ENCODE peak calls at places on chromosomes 7 and 10, in eight cellular contexts. L is SJSA1, O is uterus, C is heart right ventricle, Q is SK-N-SH, B is neuronal stem cell, Y is Panc1, V is spleen. E is an unnamed sample.

GRCh38 chr7:98565114-98565513 is 52.0 kb upstream of the NPTX2 start:
- DNase-seq in L (no peak), O (no peak), C (no peak), Q (no peak), B (no peak), Y (no peak), V (no peak), E (no peak)

GRCh38 chr10:119517235-119518141 is 25.0 kb downstream of the RGS10 start:
- DNase-seq in L (peak; percentile 35), O (no peak), C (no peak), Q (no peak), B (no peak), Y (no peak), V (peak; percentile 85), E (no peak)

GRCh38 chr7:120979765-120980499 is 8.6 kb upstream of the CPED1 start:
- DNase-seq in L (no peak), O (no peak), C (no peak), Q (no peak), B (no peak), Y (no peak), V (no peak), E (no peak)

GRCh38 chr10:117544729-117545140 is 2.2 kb downstream of the EMX2 start:
- DNase-seq in L (no peak), O (no peak), C (no peak), Q (no peak), B (no peak), Y (no peak), V (no peak), E (peak; percentile 63)

GRCh38 chr10:22550732-22551131 is 163.6 kb downstream of the PIP4K2A start:
- DNase-seq in L (peak; percentile 33), O (peak; percentile 41), C (peak; percentile 46), Q (peak; percentile 69), B (no peak), Y (no peak), V (peak; percentile 87), E (no peak)

GRCh38 chr10:69733791-69734261 is 67.9 kb upstream of the COL13A1 start:
- DNase-seq in L (no peak), O (no peak), C (no peak), Q (no peak), B (no peak), Y (no peak), V (no peak), E (no peak)

GRCh38 chr7:41203542-41203941 is 499.3 kb downstream of the INHBA start:
- DNase-seq in L (no peak), O (no peak), C (no peak), Q (no peak), B (no peak), Y (no peak), V (no peak), E (no peak)

GRCh38 chr10:6473430-6473829 is 106.6 kb downstream of the PRKCQ start:
- DNase-seq in L (no peak), O (no peak), C (no peak), Q (no peak), B (no peak), Y (no peak), V (no peak), E (no peak)

GRCh38 chr10:24685958-24686540 is 37.6 kb downstream of the ARHGAP21 start:
- DNase-seq in L (no peak), O (no peak), C (no peak), Q (no peak), B (no peak), Y (no peak), V (no peak), E (no peak)

GRCh38 chr10:97659589-97659988 is 19.1 kb downstream of the PI4K2A start:
- DNase-seq in L (no peak), O (no peak), C (no peak), Q (peak; percentile 78), B (no peak), Y (no peak), V (no peak), E (no peak)

GRCh38 chr10:96743988-96744585 is 23.8 kb upstream of the PIK3AP1 start:
- DNase-seq in L (peak; percentile 21), O (no peak), C (no peak), Q (peak; percentile 33), B (no peak), Y (no peak), V (no peak), E (no peak)

GRCh38 chr7:25964483-25964961 is 187.5 kb upstream of the NFE2L3 start:
- DNase-seq in L (no peak), O (no peak), C (no peak), Q (no peak), B (no peak), Y (no peak), V (no peak), E (no peak)

GRCh38 chr7:131354390-131354789 is 26.7 kb downstream of the MKLN1 start:
- DNase-seq in L (no peak), O (no peak), C (no peak), Q (no peak), B (no peak), Y (no peak), V (no peak), E (no peak)

GRCh38 chr10:72322280-72323058 is 32.2 kb downstream of the DNAJB12 start:
- DNase-seq in L (no peak), O (no peak), C (no peak), Q (no peak), B (no peak), Y (no peak), V (no peak), E (no peak)

GRCh38 chr10:72322030-72322279 is 32.8 kb downstream of the DNAJB12 start:
- DNase-seq in L (no peak), O (no peak), C (no peak), Q (no peak), B (no peak), Y (no peak), V (peak; percentile 81), E (no peak)

GRCh38 chr10:72320676-72321247 is 34.0 kb downstream of the DNAJB12 start:
- DNase-seq in L (peak; percentile 96), O (peak; percentile 93), C (no peak), Q (peak; percentile 86), B (no peak), Y (peak; percentile 96), V (peak; percentile 89), E (peak; percentile 91)

GRCh38 chr10:72321248-72322029 is 33.3 kb downstream of the DNAJB12 start:
- DNase-seq in L (no peak), O (no peak), C (no peak), Q (no peak), B (no peak), Y (no peak), V (peak; percentile 77), E (no peak)

DNA sequence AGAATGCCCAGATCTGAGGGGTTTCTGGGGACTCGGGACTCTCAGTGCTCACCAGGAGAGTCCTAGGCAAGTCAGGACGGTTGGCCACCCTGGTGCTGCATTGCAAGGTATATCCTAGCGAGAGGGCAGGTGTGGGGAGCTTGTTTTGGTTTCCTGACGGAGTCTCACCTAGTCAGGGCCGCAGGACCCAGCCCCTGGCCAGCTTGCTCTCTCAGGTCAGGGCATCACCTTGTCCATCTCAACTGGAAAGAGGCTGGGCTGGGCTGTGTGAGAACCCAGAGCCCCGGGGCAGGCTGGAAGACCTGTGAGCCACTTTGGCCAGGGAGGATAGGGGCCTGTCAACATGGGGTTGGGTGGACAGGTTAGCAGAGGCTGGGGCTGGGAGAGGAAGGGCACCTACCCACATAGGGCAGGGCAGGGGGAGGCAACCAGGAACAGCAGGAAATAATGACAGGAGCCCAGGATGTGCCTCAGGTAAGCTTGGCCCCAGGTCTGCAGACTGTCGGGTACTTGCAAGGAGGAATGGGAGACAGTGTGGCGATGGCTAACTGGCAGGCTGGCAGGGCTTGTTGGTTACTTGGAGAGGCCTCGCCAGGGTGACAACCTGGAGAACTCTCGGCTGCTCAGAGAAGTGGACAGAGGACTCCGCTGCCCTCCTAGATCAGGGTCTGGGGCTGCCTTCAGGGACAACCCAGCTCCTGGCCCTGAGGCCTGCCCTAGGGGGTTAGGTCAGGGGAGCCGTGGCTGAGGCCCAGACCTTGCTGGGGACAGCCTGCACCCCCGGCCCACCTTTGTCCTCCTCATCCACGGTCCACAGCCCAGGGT is 31.4 kb downstream of the DNAJB12 start:
- DNase-seq in L (no peak), O (no peak), C (no peak), Q (no peak), B (no peak), Y (no peak), V (peak; percentile 88), E (no peak)
- H3K27ac ChIP-seq in L (no peak overlapping the region), O (no peak overlapping the region), C (no peak overlapping the region), Q (peak overlapping the region; percentile 97), B (no peak overlapping the region), Y (peak overlapping the region; percentile 89), V (no peak overlapping the region), E (no peak overlapping the region)

GRCh38 chr10:32148864-32149256 is 92.6 kb upstream of the KIF5B start:
- DNase-seq in L (no peak), O (no peak), C (no peak), Q (no peak), B (no peak), Y (no peak), V (no peak), E (no peak)
- H3K27ac ChIP-seq in L (peak overlapping the region; percentile 61), O (peak overlapping the region; percentile 64), C (peak overlapping the region; percentile 79), Q (no peak overlapping the region), B (no peak overlapping the region), Y (no peak overlapping the region), V (no peak overlapping the region), E (peak overlapping the region; percentile 82)

GRCh38 chr7:69770613-69771012 is 172.3 kb downstream of the AUTS2 start:
- DNase-seq in L (no peak), O (no peak), C (no peak), Q (no peak), B (no peak), Y (no peak), V (no peak), E (no peak)
- H3K27ac ChIP-seq in L (no peak overlapping the region), O (no peak overlapping the region), C (no peak overlapping the region), Q (no peak overlapping the region), B (no peak overlapping the region), Y (no peak overlapping the region), V (no peak overlapping the region), E (no peak overlapping the region)

DNA sequence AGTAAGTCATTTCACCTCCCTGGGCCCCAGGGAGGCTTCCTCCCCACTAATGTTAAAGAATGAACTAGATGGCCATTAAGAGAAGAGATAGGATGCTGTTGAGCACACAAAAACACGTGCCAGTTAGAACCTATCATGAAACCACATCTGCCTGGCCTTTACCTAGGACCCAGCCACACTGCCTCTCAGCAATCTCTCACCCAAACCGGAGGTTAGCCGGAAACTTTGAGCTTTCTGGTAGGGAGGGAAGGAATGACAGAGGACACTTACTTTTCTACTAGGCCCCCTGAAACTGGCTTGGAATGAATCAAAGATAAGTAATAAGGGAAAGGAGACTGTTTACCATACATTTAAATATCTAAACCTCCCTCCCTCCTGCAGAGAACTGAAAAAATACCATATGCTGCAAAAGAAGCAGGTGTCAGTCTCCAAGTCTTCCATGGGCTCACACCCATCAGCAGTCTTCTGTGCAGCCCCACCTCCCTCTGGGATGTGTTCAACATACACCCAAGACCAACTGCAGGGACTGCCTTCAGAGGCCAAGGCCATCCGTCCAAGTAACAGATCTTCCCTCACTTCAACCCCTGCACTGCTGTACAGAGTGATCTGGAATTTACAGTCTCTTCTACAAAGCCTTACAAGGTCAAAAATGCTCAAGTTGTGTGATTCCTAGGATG is 42.6 kb downstream of the SORBS1 start:
- DNase-seq in L (no peak), O (no peak), C (no peak), Q (no peak), B (no peak), Y (no peak), V (no peak), E (no peak)
- H3K27ac ChIP-seq in L (no peak overlapping the region), O (peak overlapping the region; percentile 95), C (peak overlapping the region; percentile 82), Q (no peak overlapping the region), B (no peak overlapping the region), Y (peak overlapping the region; percentile 85), V (no peak overlapping the region), E (peak overlapping the region; percentile 94)